ENCODE peak calls at places on chromosomes 16 and 17, in four cellular contexts. One of them, this sample, is unnamed.

GRCh38 chr16:27779719-27780161 is 229.8 kb downstream of the KATNIP start:
- DNase-seq in DND-41: no peak
- DNase-seq in epithelial cell of esophagus: peak; percentile 46
- DNase-seq in RKO: peak; percentile 27
- DNase-seq in this sample: no peak

GRCh38 chr17:68396226-68396780 is 61.0 kb downstream of the WIPI1 start:
- DNase-seq in RKO: no peak
- DNase-seq in epithelial cell of esophagus: no peak
- DNase-seq in DND-41: no peak
- DNase-seq in this sample: no peak

GRCh38 chr17:63185420-63185819 is 219.4 kb downstream of the TANC2 start:
- DNase-seq in DND-41: no peak
- DNase-seq in RKO: no peak
- DNase-seq in epithelial cell of esophagus: no peak
- DNase-seq in this sample: no peak

GRCh38 chr17:49998836-49999511 is 4.0 kb upstream of the DLX3 start:
- DNase-seq in DND-41: no peak
- DNase-seq in RKO: no peak
- DNase-seq in epithelial cell of esophagus: no peak
- DNase-seq in this sample: no peak

GRCh38 chr16:50839920-50840729 is 98.2 kb downstream of the CYLD start:
- DNase-seq in epithelial cell of esophagus: no peak
- DNase-seq in DND-41: no peak
- DNase-seq in RKO: no peak
- DNase-seq in this sample: no peak

GRCh38 chr16:11164482-11165270 is 91.3 kb downstream of the SOCS1 start:
- DNase-seq in RKO: no peak
- DNase-seq in DND-41: no peak
- DNase-seq in epithelial cell of esophagus: no peak
- DNase-seq in this sample: no peak

GRCh38 chr16:60686824-60687223 is 1349.4 kb downstream of the CDH8 start:
- DNase-seq in DND-41: no peak
- DNase-seq in RKO: no peak
- DNase-seq in epithelial cell of esophagus: no peak
- DNase-seq in this sample: no peak

GRCh38 chr16:67199808-67200198 is 872 bp downstream of the ELMO3 start:
- DNase-seq in RKO: no peak
- DNase-seq in DND-41: no peak
- DNase-seq in epithelial cell of esophagus: no peak
- DNase-seq in this sample: no peak

GRCh38 chr17:38751144-38751802 is 1.3 kb upstream of the PSMB3 start:
- DNase-seq in DND-41: peak; percentile 49
- DNase-seq in epithelial cell of esophagus: peak; percentile 37
- DNase-seq in RKO: peak; percentile 64
- DNase-seq in this sample: no peak